ENCODE peak calls at places on chromosomes 3 and 15, in ten cellular contexts. N, C, H, P, Z, R, K, E, J and A are unnamed samples. For H3K4me1, the result is how much of the 10 kb centered on the place peaks cover.

GRCh38 chr15:55802600-55803376 is 59.8 kb upstream of the PRTG start:
- DNase-seq in N (no peak), C (no peak), H (no peak), P (no peak), Z (no peak), R (no peak), K (no peak), E (no peak), J (no peak), A (no peak)

GRCh38 chr3:71389911-71390573 is 193.5 kb downstream of the FOXP1 start:
- DNase-seq in N (peak), C (peak), H (peak), P (peak), Z (peak), R (peak), K (no peak), E (no peak), J (peak), A (no peak)

GRCh38 chr15:96345560-96346389 is 15.3 kb downstream of the NR2F2 start:
- DNase-seq in N (no peak), C (peak), H (peak), P (no peak), Z (peak), R (peak), K (peak), E (no peak), J (no peak), A (no peak)

GRCh38 chr3:162517110-162517509 is 1020.5 kb downstream of the OTOL1 start:
- DNase-seq in N (no peak), C (no peak), H (peak), P (no peak), Z (peak), R (no peak), K (no peak), E (no peak), J (no peak), A (no peak)

GRCh38 chr15:65365229-65365628 is 12.6 kb downstream of the IGDCC3 start:
- DNase-seq in N (no peak), C (no peak), H (no peak), P (no peak), Z (no peak), R (no peak), K (no peak), E (peak), J (no peak), A (no peak)

GRCh38 chr3:79086514-79086913 is 681.3 kb downstream of the ROBO1 start:
- DNase-seq in N (no peak), C (peak), H (peak), P (no peak), Z (peak), R (peak), K (no peak), E (peak), J (peak), A (no peak)

GRCh38 chr3:168165390-168166269 is 69.9 kb upstream of the GOLIM4 start:
- DNase-seq in N (peak), C (peak), H (peak), P (no peak), Z (peak), R (peak), K (peak), E (peak), J (peak), A (peak)

GRCh38 chr15:92690370-92690769 is 34.8 kb upstream of the FAM174B start:
- DNase-seq in N (no peak), C (no peak), H (no peak), P (no peak), Z (no peak), R (no peak), K (no peak), E (no peak), J (no peak), A (no peak)

GRCh38 chr3:193777524-193777923 is 184.5 kb downstream of the OPA1 start:
- DNase-seq in N (no peak), C (peak), H (no peak), P (no peak), Z (no peak), R (no peak), K (no peak), E (no peak), J (no peak), A (no peak)

GRCh38 chr15:57591237-57591821 is 375 bp upstream of the MYZAP start:
- DNase-seq in N (no peak), C (no peak), H (no peak), P (no peak), Z (no peak), R (no peak), K (no peak), E (no peak), J (no peak), A (no peak)

GRCh38 chr3:196409409-196409808 is 22.8 kb downstream of the UBXN7 start:
- DNase-seq in N (no peak), C (no peak), H (no peak), P (no peak), Z (no peak), R (no peak), K (no peak), E (no peak), J (no peak), A (no peak)

GRCh38 chr3:115062412-115062956 is 84.6 kb downstream of the ZBTB20 start:
- DNase-seq in N (no peak), C (no peak), H (peak), P (no peak), Z (peak), R (no peak), K (no peak), E (no peak), J (no peak), A (no peak)

GRCh38 chr15:36584511-36584910 is 5.1 kb downstream of the CDIN1 start:
- DNase-seq in N (no peak), C (no peak), H (no peak), P (no peak), Z (no peak), R (no peak), K (no peak), E (no peak), J (no peak), A (no peak)

GRCh38 chr15:53791616-53792015 is 32.2 kb upstream of the WDR72 start:
- DNase-seq in N (no peak), C (no peak), H (no peak), P (no peak), Z (no peak), R (no peak), K (no peak), E (no peak), J (no peak), A (no peak)

GRCh38 chr15:67066041-67067021 is 929 bp downstream of the SMAD3 start:
- DNase-seq in N (no peak), C (no peak), H (no peak), P (no peak), Z (no peak), R (no peak), K (peak), E (no peak), J (peak), A (peak)

GRCh38 chr15:78050441-78050809 is 27.1 kb downstream of the TBC1D2B start:
- DNase-seq in N (no peak), C (no peak), H (no peak), P (no peak), Z (no peak), R (no peak), K (no peak), E (no peak), J (no peak), A (no peak)

GRCh38 chr15:69757186-69757585 is 304.6 kb downstream of the RPLP1 start:
- DNase-seq in N (no peak), C (no peak), H (no peak), P (no peak), Z (no peak), R (no peak), K (no peak), E (no peak), J (no peak), A (no peak)

GRCh38 chr3:111484666-111485065 is 57.3 kb upstream of the CD96 start:
- DNase-seq in N (no peak), C (no peak), H (peak), P (no peak), Z (peak), R (no peak), K (no peak), E (no peak), J (no peak), A (no peak)

GRCh38 chr3:184884359-184885017 is 72.5 kb downstream of the VPS8 start:
- DNase-seq in N (no peak), C (no peak), H (no peak), P (no peak), Z (no peak), R (no peak), K (no peak), E (no peak), J (peak), A (no peak)

GRCh38 chr15:65660927-65661326 is 39.2 kb downstream of the SLC24A1 start:
- DNase-seq in N (no peak), C (no peak), H (peak), P (no peak), Z (peak), R (no peak), K (no peak), E (no peak), J (no peak), A (no peak)

GRCh38 chr3:102068327-102068726 is 219.0 kb downstream of the NFKBIZ start:
- DNase-seq in N (no peak), C (no peak), H (no peak), P (no peak), Z (no peak), R (no peak), K (no peak), E (no peak), J (no peak), A (no peak)

DNA sequence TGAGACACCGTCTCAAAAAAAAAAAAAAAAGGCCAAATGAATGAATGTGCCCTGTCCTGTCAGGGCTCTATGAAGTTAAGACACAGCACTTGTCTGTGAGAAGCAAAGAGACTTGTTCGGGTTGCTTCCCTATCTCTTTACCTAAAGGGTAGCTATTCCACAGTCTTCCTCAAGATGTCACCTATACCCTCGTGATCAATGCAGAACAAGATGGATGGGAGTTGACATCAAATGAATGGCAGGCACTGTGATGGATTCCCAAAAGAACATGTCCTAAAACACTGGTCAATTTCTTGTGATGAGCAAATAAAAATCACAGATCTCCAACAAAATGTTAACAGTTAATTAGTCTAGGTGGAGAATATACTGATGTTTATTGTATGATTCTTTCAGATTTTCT is 9.5 kb downstream of the TADA3 start:
- DNase-seq in N (no peak), C (peak), H (no peak), P (no peak), Z (no peak), R (no peak), K (no peak), E (no peak), J (peak), A (no peak)
- TF ChIP-seq CTCF in N (no peak), C (peak), H (no peak), P (no peak), Z (no peak), R (no peak), K (no peak), E (peak), J (peak), A (no peak)

GRCh38 chr3:125052671-125053303 is 3.0 kb downstream of the HEG1 start:
- DNase-seq in N (no peak), C (peak), H (peak), P (no peak), Z (peak), R (peak), K (no peak), E (no peak), J (no peak), A (no peak)

GRCh38 chr3:125051715-125052581 is 3.8 kb downstream of the HEG1 start:
- DNase-seq in N (no peak), C (no peak), H (peak), P (no peak), Z (peak), R (peak), K (peak), E (no peak), J (peak), A (no peak)

GRCh38 chr3:125055165-125055912 is 458 bp downstream of the HEG1 start:
- DNase-seq in N (no peak), C (no peak), H (peak), P (no peak), Z (no peak), R (peak), K (peak), E (no peak), J (peak), A (no peak)

GRCh38 chr3:125054436-125055164 is 1.2 kb downstream of the HEG1 start:
- DNase-seq in N (no peak), C (peak), H (peak), P (no peak), Z (peak), R (no peak), K (no peak), E (no peak), J (peak), A (no peak)

DNA sequence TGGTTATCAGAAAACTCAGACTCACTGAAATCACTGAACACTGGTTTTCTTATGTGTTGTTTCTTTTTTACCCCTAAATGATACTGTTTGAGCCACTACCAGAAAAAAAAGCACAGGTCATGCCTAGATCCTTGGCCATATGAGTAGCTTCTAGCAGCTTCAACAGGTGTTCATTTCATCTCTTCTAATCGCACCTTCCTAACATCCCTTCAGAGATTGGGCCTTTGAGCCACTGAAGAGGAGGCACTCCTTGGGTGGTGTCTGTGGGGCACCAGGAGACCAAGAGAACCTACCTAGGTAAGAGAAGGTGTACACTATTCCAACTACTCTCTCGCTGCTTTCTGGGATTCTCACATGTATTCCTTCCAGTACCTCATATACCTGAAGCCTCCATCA is 2.5 kb downstream of the HEG1 start:
- DNase-seq in N (no peak), C (no peak), H (no peak), P (no peak), Z (no peak), R (no peak), K (no peak), E (no peak), J (no peak), A (no peak)
- H3K4me1 ChIP-seq in N (under half), C (under half), H (half or more), P (half or more), Z (under half), R (half or more), K (under half), E (under half), J (under half), A (half or more)

DNA sequence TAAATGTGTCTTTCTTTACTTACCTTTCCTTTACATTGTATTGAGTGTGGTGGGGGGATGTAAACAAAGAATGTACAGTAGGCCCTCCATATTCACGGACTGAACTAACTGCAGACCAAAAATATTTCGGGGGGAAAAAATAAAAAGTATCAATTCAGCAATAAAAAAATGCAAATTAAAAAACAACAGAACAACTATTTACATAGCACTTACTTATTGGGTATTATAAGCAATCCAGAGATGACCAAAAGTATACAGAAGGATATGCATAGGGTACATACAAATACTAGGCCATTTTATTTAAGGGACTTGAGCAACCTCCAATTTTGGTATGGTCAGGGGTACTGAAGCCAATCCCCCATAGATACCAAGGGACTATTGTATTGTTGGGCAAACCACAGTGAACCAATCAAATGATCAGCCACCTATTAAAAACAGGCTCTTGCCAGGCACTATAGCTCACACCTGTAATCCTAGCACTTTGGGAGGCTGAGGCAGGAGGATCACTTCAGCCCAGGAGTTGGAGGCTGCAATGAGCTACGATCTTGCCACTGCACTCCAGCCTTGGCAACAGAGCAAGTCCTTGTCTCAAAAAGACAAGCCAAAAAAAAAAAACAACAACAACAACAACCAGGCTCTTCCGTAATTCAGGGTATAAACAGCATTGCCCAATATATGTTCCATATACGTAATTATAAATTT is 1.8 kb downstream of the VPS13C start:
- DNase-seq in N (no peak), C (no peak), H (no peak), P (no peak), Z (no peak), R (no peak), K (no peak), E (no peak), J (no peak), A (no peak)
- H3K4me3 ChIP-seq in N (no peak), C (no peak), H (no peak), P (no peak), Z (no peak), R (peak), K (no peak), E (no peak), J (peak), A (peak)

GRCh38 chr3:52153389-52154096 is 680 bp downstream of the POC1A start:
- DNase-seq in N (no peak), C (peak), H (peak), P (no peak), Z (no peak), R (peak), K (no peak), E (peak), J (peak), A (no peak)
- TF ChIP-seq CTCF in N (no peak), C (no peak), H (no peak), P (no peak), Z (no peak), R (no peak), K (no peak), E (no peak), J (peak), A (no peak)

GRCh38 chr15:60370804-60371700 is 26.7 kb downstream of the ANXA2 start:
- DNase-seq in N (peak), C (peak), H (peak), P (peak), Z (peak), R (peak), K (peak), E (peak), J (no peak), A (peak)
- H3K4me1 ChIP-seq in N (under half), C (half or more), H (under half), P (half or more), Z (under half), R (half or more), K (under half), E (under half), J (under half), A (under half)

GRCh38 chr3:152669560-152669959 is 165.4 kb upstream of the P2RY1 start:
- DNase-seq in N (no peak), C (no peak), H (no peak), P (no peak), Z (no peak), R (no peak), K (no peak), E (no peak), J (no peak), A (no peak)
- H3K4me3 ChIP-seq in N (no peak), C (no peak), H (no peak), P (no peak), Z (no peak), R (no peak), K (no peak), E (no peak), J (no peak), A (no peak)

GRCh38 chr3:122661633-122662032 is 19.0 kb upstream of the PARP14 start:
- DNase-seq in N (no peak), C (no peak), H (no peak), P (no peak), Z (no peak), R (no peak), K (no peak), E (no peak), J (no peak), A (no peak)

GRCh38 chr3:122665226-122665786 is 15.3 kb upstream of the PARP14 start:
- DNase-seq in N (no peak), C (no peak), H (no peak), P (no peak), Z (no peak), R (no peak), K (no peak), E (no peak), J (no peak), A (no peak)

GRCh38 chr3:122660575-122660974 is 20.1 kb upstream of the PARP14 start:
- DNase-seq in N (no peak), C (peak), H (no peak), P (no peak), Z (no peak), R (no peak), K (no peak), E (no peak), J (peak), A (no peak)
- TF ChIP-seq CTCF in N (no peak), C (no peak), H (no peak), P (no peak), Z (no peak), R (no peak), K (no peak), E (no peak), J (peak), A (no peak)

GRCh38 chr15:40452296-40453090 is 11.7 kb downstream of the BAHD1 start:
- DNase-seq in N (no peak), C (no peak), H (no peak), P (no peak), Z (no peak), R (no peak), K (no peak), E (no peak), J (peak), A (no peak)
- H3K4me1 ChIP-seq in N (under half), C (under half), H (under half), P (under half), Z (under half), R (under half), K (under half), E (under half), J (under half), A (under half)